ENCODE peak calls at places on chromosomes 11 and 22, in four cellular contexts. E is PC-3, Y is cardiac muscle cell, K is Peyer's patch. B is an unnamed sample.
A peak's percentile ranks its signal among the peaks of the same experiment; 100 is the strongest.

GRCh38 chr11:11163256-11163655 is 189.8 kb downstream of the CSNK2A3 start:
- DNase-seq in E (peak; percentile 24), K (no peak), Y (no peak), B (no peak)

GRCh38 chr11:126824035-126824607 is 176.4 kb downstream of the KIRREL3 start:
- DNase-seq in K (no peak), E (no peak), Y (no peak), B (no peak)

GRCh38 chr11:120577624-120578363 is 66.2 kb downstream of the GRIK4 start:
- DNase-seq in Y (peak; percentile 47), K (no peak), E (no peak), B (no peak)

GRCh38 chr11:16346975-16347374 is 9.4 kb downstream of the SOX6 start:
- DNase-seq in K (no peak), E (no peak), Y (no peak), B (no peak)

GRCh38 chr11:79414644-79415317 is 26.0 kb downstream of the TENM4 start:
- DNase-seq in E (peak; percentile 61), K (no peak), Y (no peak), B (no peak)

GRCh38 chr22:40410272-40410671 is 39.9 kb downstream of the SGSM3 start:
- DNase-seq in E (peak; percentile 65), Y (no peak), K (no peak), B (no peak)

GRCh38 chr11:110972640-110973039 is 260.4 kb upstream of the ARHGAP20 start:
- DNase-seq in Y (no peak), E (peak; percentile 26), K (no peak), B (no peak)

GRCh38 chr11:14114269-14114668 is 151.7 kb downstream of the SPON1 start:
- DNase-seq in E (no peak), Y (no peak), K (no peak), B (no peak)

GRCh38 chr22:27311666-27312566 is 489.6 kb downstream of the MN1 start:
- DNase-seq in Y (no peak), K (no peak), E (no peak), B (no peak)

GRCh38 chr11:95229199-95230053 is 1.6 kb downstream of the SESN3 start:
- DNase-seq in K (no peak), Y (peak; percentile 41), E (no peak), B (no peak)

GRCh38 chr22:44166448-44166847 is 14.3 kb upstream of the PARVG start:
- DNase-seq in K (no peak), E (no peak), Y (no peak), B (no peak)

GRCh38 chr11:36425593-36426206 is 84.4 kb downstream of the TRAF6 start:
- DNase-seq in E (no peak), Y (no peak), K (no peak), B (no peak)

GRCh38 chr11:66106786-66107599 is 36.9 kb downstream of the PACS1 start:
- DNase-seq in Y (no peak), K (no peak), E (peak; percentile 62), B (no peak)

GRCh38 chr11:86551693-86552092 is 120.7 kb downstream of the ME3 start:
- DNase-seq in E (no peak), Y (no peak), K (no peak), B (no peak)

GRCh38 chr11:112364962-112365481 is 104.4 kb upstream of the PLET1 start:
- DNase-seq in Y (no peak), E (peak; percentile 96), K (no peak), B (no peak)

GRCh38 chr11:1486054-1486825 is at the start of gene MOB2:
- DNase-seq in Y (peak; percentile 83), E (no peak), K (peak; percentile 25), B (peak; percentile 90)

GRCh38 chr11:772429-773390 is 4.6 kb downstream of the GATD1 start:
- DNase-seq in E (no peak), Y (no peak), K (no peak), B (peak; percentile 89)

GRCh38 chr22:45208993-45209838 is 31.5 kb downstream of the KIAA0930 start:
- DNase-seq in E (peak; percentile 46), K (no peak), Y (no peak), B (peak; percentile 90)
- TF ChIP-seq CTCF in E (peak; percentile 67), K (no peak), Y (peak; percentile 74), B (peak; percentile 87)

GRCh38 chr22:50060441-50061140 is 2.5 kb upstream of the TTLL8 start:
- DNase-seq in Y (no peak), E (no peak), K (no peak), B (no peak)
- TF ChIP-seq CTCF in Y (no peak), E (no peak), K (no peak), B (no peak)

DNA sequence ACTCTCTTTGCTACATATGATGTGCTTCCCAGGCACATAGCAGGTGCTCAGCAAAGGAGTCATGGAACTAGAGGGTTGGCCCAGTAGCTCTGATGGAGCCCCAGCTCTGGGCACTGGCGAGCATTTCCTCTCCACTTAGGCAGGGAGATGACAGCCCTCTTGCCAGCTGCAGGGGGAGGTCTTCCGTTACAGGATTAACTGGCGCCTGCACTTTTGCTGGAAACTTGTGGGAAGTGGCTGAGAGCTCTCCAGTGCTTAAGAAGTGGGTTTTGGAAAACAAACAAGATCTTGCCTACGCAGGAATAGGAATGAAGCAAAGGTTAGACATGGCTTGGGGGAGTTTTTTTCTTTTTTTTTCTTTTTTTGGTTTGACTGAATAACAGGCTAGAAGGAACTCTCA is 75.5 kb downstream of the MICAL2 start:
- DNase-seq in E (no peak), Y (peak; percentile 88), K (no peak), B (no peak)
- TF ChIP-seq CTCF in E (no peak), Y (no peak), K (no peak), B (peak; percentile 50)

GRCh38 chr11:22920939-22921565 is 60.8 kb upstream of the CCDC179 start:
- DNase-seq in Y (peak; percentile 60), E (peak; percentile 64), K (no peak), B (no peak)
- TF ChIP-seq CTCF in Y (peak; percentile 88), E (peak; percentile 76), K (no peak), B (peak; percentile 89)

GRCh38 chr11:122319011-122319410 is 203.0 kb upstream of the BLID start:
- DNase-seq in E (no peak), Y (no peak), K (no peak), B (no peak)
- TF ChIP-seq CTCF in E (no peak), Y (no peak), K (no peak), B (no peak)

DNA sequence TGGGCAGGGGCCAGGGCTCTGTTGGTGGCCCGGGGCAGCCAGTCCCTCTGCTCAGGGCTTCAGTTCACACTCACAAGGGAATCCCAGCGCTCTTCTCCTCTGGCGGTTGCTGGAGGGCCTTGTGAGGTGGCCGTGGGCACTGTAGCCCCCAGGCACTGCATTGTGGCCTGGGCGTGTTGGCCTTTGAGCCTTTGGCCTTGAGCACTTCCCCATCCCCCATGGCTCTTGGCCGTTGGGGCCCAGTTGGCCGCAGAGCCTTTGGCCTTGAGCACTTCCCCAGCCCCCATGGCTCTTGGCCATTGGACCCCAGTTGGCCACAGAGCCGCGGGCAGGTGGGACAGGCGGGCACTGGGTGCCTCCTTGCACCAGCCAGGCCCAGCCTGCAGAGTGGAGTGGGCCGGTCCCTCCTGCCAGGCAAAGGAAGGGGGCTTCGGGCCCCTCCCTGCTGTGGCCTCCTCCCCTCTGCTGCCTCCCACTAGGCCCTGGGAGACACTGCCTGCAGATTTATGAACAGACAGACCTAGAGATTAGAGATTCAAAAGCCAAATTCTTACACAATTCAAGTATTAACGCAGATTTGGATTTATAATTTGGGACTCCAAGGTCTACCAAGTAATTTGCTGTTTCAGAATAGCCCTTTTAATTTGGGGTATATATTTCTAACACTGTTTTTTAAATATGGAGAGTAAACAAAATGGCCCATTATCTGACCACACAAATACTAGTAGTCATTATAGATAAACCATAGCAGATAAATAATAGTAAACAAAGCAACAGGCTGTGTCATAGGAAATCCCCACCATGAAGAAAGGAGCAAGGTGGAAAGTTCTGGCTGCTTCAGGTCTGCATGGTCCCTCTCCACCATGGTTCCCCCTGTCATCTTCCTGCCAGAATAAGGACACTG is 18.2 kb upstream of the TXNRD2 start:
- DNase-seq in K (no peak), Y (no peak), E (no peak), B (peak; percentile 88)
- TF ChIP-seq CTCF in K (no peak), Y (no peak), E (no peak), B (no peak)

GRCh38 chr11:34653851-34654490 is 33.1 kb downstream of the EHF start:
- DNase-seq in Y (no peak), K (peak; percentile 49), E (peak; percentile 97), B (no peak)
- TF ChIP-seq CTCF in Y (peak; percentile 13), K (no peak), E (peak; percentile 49), B (no peak)

B was measured in chondrocyte.